ENCODE peak calls at places on chromosomes 7 and 10, in four cellular contexts. Z is HCT116, K is K562, O is HepG2. M is an unnamed sample.

GRCh38 chr10:31051703-31052102 is 20.0 kb upstream of the ZNF438 start:
- DNase-seq in Z (no peak), K (no peak), O (no peak), M (no peak)

GRCh38 chr10:104183682-104184081 is 48.5 kb downstream of the CFAP43 start:
- DNase-seq in Z (no peak), K (no peak), O (no peak), M (no peak)

GRCh38 chr7:121931149-121931922 is 58.4 kb downstream of the PTPRZ1 start:
- DNase-seq in Z (no peak), K (no peak), O (no peak), M (no peak)

GRCh38 chr10:9052767-9053166 is 998.3 kb downstream of the GATA3 start:
- DNase-seq in Z (no peak), K (no peak), O (no peak), M (no peak)

GRCh38 chr10:12344375-12345110 is 4.8 kb upstream of the CAMK1D start:
- DNase-seq in Z (no peak), K (no peak), O (no peak), M (no peak)

GRCh38 chr10:45627412-45628048 is 45.0 kb downstream of the ZFAND4 start:
- DNase-seq in Z (no peak), K (no peak), O (no peak), M (no peak)

GRCh38 chr7:95582578-95583293 is 13.6 kb downstream of the PDK4 start:
- DNase-seq in Z (no peak), K (no peak), O (no peak), M (no peak)

GRCh38 chr7:108322899-108323298 is 133.3 kb downstream of the NRCAM start:
- DNase-seq in Z (no peak), K (no peak), O (no peak), M (no peak)

GRCh38 chr7:116674508-116675173 is 2.6 kb downstream of the MET start:
- DNase-seq in Z (no peak), K (no peak), O (no peak), M (no peak)

GRCh38 chr7:7803597-7804229 is 85.3 kb upstream of the RPA3 start:
- DNase-seq in Z (no peak), K (no peak), O (no peak), M (no peak)

GRCh38 chr7:918441-919113 is 35.9 kb downstream of the ADAP1 start:
- DNase-seq in Z (no peak), K (no peak), O (no peak), M (no peak)

GRCh38 chr10:46079831-46080585 is 33.9 kb upstream of the MSMB start:
- DNase-seq in Z (no peak), K (no peak), O (no peak), M (no peak)

GRCh38 chr10:46525177-46525823 is 31.2 kb downstream of the GPRIN2 start:
- DNase-seq in Z (peak), K (no peak), O (no peak), M (no peak)

GRCh38 chr7:157355784-157356511 is 19.1 kb downstream of the DNAJB6 start:
- DNase-seq in Z (no peak), K (no peak), O (no peak), M (no peak)

GRCh38 chr10:78914502-78915330 is 154.1 kb upstream of the ZMIZ1 start:
- DNase-seq in Z (no peak), K (no peak), O (no peak), M (no peak)

GRCh38 chr10:26519803-26520202 is 81.7 kb downstream of the APBB1IP start:
- DNase-seq in Z (no peak), K (no peak), O (no peak), M (no peak)

GRCh38 chr10:482036-482435 is 207.4 kb downstream of the DIP2C start:
- DNase-seq in Z (no peak), K (no peak), O (no peak), M (no peak)

GRCh38 chr10:484441-484924 is 205.0 kb downstream of the DIP2C start:
- DNase-seq in Z (no peak), K (no peak), O (no peak), M (no peak)

GRCh38 chr10:481636-482035 is 207.8 kb downstream of the DIP2C start:
- DNase-seq in Z (no peak), K (no peak), O (no peak), M (no peak)

GRCh38 chr10:483266-483665 is 206.2 kb downstream of the DIP2C start:
- DNase-seq in Z (no peak), K (no peak), O (no peak), M (no peak)

GRCh38 chr10:482848-483247 is 206.6 kb downstream of the DIP2C start:
- DNase-seq in Z (no peak), K (no peak), O (no peak), M (no peak)
- TF ChIP-seq TCF7L2 in Z (no peak), K (no peak), O (no peak), M (no peak)

DNA sequence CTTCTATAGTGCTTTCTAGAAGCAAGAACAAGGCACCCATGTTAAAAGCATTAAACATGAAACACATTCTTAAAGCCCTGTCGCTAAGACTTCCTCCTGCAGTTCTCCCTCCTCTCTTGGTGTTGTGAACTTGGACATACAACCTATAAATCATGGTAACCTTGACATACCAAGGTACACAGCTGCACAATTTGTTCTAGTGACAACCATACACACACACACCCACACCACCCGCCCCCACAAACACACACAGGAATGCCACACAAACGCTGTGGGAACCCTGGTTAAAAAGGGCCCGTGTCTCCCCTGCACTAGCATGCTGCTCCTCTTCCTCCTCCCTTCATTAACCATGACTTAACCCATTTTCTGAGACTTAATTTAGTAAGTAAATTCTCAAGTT is 158.8 kb downstream of the TAX1BP1 start:
- DNase-seq in Z (no peak), K (no peak), O (no peak), M (no peak)
- TF ChIP-seq TCF7L2 in Z (no peak), K (no peak), O (no peak), M (no peak)

GRCh38 chr7:135240446-135240845 is 6.8 kb downstream of the STRA8 start:
- DNase-seq in Z (no peak), K (no peak), O (no peak), M (no peak)

GRCh38 chr7:135235841-135236240 is 2.2 kb downstream of the STRA8 start:
- DNase-seq in Z (no peak), K (no peak), O (no peak), M (no peak)

GRCh38 chr7:135239263-135239662 is 5.6 kb downstream of the STRA8 start:
- DNase-seq in Z (no peak), K (no peak), O (no peak), M (no peak)

GRCh38 chr7:135236727-135237126 is 3.1 kb downstream of the STRA8 start:
- DNase-seq in Z (no peak), K (no peak), O (no peak), M (no peak)

DNA sequence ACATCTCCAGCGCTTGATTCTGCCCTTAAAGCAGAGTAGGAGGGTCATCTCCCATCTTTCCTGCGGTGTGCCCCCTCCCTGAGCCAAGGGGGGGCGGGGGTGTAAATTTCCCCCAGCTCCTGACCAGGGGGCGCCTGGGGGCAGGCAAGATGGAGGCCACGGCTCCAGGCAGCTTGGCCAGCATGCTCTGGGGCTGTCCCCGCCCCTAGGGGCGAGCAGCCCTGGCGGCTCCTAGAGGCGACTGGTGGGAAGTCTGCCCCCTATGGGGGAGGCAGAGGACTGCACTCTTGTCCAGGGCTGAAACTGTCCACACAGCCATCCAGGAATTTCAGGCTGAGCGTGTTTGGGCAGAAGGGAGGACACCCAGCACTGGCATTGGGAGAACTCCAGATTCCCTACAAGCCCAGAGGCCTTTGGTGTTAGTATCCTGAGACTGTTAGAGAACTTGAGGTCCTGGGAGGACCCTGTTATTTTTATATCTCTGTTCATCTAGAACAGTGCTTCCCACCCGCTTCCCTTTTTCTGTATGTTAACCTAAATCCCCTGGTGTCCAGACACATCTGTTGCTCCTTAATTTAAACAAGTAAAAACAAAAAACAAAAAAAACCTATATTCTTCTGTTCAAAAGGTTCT is 4.6 kb downstream of the STRA8 start:
- DNase-seq in Z (peak), K (peak), O (no peak), M (no peak)
- TF ChIP-seq TCF7L2 in Z (no peak), K (no peak), O (no peak), M (no peak)

GRCh38 chr10:17217661-17218306 is 10.3 kb upstream of the VIM start:
- DNase-seq in Z (no peak), K (no peak), O (no peak), M (no peak)

GRCh38 chr10:17214991-17215781 is 12.9 kb upstream of the VIM start:
- DNase-seq in Z (peak), K (peak), O (no peak), M (no peak)

GRCh38 chr10:17216901-17217395 is 11.1 kb upstream of the VIM start:
- DNase-seq in Z (no peak), K (no peak), O (no peak), M (no peak)

GRCh38 chr10:17215782-17216122 is 12.3 kb upstream of the VIM start:
- DNase-seq in Z (no peak), K (no peak), O (no peak), M (no peak)

GRCh38 chr10:17216217-17216900 is 11.7 kb upstream of the VIM start:
- DNase-seq in Z (peak), K (peak), O (peak), M (no peak)
- TF ChIP-seq TCF7L2 in Z (peak), K (no peak), O (no peak), M (no peak)

DNA sequence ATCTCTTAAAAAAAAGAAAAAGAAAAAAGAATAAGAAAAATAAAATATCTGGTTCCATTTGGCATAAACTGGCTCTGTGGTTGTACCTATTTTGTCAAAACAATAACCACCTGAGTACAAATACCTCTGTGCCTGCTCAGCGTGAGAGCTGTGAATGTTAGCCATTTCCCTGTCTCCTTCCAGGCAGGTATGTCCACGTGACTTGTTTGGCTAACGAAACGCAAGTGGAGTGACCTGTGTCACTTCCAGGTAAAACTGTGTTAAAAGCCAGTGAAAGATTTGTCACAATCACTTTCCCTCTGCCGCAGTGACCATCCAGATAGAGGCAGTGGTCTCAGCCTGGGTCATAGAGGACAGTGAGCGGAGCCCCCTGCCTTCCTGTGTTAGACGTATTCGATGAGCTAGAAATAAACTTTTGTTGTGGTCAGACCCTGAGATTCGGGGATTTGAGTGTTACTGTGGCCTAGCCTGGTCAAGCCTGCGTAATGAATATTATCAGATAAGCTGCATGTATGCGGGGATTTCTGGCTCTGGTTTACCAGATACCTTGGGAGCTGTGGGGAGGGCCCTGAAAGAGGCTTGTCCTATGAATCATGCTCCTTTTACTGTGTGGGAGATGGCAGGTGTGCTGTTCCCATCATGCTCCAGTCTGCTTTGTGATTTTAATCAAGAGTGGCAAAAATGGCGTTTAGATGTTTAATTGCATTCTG is 3.7 kb downstream of the PTER start:
- DNase-seq in Z (no peak), K (peak), O (no peak), M (no peak)
- TF ChIP-seq TCF7L2 in Z (no peak), K (no peak), O (no peak), M (no peak)

GRCh38 chr7:150974468-150975391 is 3.4 kb downstream of the KCNH2 start:
- DNase-seq in Z (peak), K (peak), O (no peak), M (no peak)
- TF ChIP-seq TCF7L2 in Z (no peak), K (no peak), O (no peak), M (no peak)

DNA sequence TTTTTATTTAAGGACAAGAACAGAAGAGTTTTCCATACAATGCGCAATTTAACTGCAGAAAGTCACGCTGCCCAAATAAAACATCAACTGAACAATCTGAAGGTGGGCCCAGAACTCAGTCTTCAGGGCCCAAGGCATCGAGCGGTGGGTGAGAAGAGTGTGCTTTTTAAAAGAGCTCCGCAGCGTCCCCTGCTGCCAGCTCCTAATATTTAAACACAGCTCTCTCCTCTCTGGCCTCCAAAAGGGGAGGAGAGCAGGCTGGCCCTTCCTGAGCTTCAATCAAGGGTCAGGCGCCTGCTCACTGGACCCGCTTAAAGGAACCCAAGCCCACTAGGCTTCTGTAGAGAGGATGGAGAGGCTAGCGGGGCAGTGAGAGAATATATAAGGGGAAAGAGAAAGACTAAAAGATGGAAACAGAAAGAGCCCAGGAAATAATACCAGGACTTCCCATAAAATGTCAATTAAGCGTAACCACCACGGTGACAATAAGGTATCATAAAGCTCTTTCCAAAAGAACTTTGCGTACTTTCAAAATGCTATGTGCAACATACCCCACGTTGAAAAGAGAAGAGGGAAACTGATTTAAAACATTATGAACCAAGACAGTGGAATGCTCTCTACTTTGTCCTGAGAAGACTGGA is 2.8 kb downstream of the FAM53B start:
- DNase-seq in Z (peak), K (peak), O (peak), M (no peak)
- TF ChIP-seq TCF7L2 in Z (no peak), K (no peak), O (no peak), M (no peak)

GRCh38 chr7:134197342-134197741 is 70.2 kb downstream of the LRGUK start:
- DNase-seq in Z (no peak), K (peak), O (no peak), M (no peak)
- TF ChIP-seq TCF7L2 in Z (no peak), K (no peak), O (no peak), M (no peak)

DNA sequence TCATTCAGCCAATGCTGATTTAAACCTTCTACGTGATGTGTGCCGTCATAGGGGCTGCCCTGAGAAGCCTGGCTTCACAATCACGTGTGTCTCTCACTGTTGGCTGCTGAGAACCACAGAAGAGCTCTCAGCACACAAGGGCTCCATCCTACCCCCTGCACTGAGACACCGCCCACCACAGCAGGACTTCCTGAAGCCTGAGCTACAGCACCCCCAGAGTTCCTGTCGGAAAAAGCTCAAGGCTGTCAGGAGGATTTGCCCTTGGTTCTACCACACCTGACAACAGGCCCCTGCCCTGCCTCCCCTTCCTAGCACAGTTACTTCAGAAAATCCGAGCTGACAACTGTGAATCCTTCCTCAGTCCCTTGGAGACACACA is 191.9 kb downstream of the MAD1L1 start:
- DNase-seq in Z (no peak), K (no peak), O (no peak), M (no peak)
- TF ChIP-seq TCF7L2 in Z (no peak), K (no peak), O (no peak), M (no peak)

DNA sequence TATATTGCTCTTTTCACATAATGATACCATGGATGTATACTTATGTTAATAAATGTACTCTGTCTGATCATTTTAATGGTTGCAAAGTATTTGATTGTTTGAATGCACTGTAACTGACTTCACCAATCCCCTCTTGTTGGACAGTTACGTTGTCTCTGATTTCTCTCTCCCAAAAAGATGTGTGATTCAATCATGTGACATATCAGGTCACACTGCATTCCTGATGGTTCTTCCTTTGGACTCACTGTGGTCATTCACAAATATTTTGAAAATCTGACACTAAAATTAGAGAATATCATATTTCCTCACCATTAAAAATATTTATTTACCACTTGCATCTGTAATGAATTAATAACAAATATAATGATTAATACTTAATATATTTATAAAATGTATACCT is 22.2 kb downstream of the SLC16A12 start:
- DNase-seq in Z (no peak), K (no peak), O (no peak), M (no peak)
- TF ChIP-seq TCF7L2 in Z (no peak), K (no peak), O (no peak), M (no peak)

M was measured in Panc1.